ENCODE peak calls at places on chromosomes 5 and 9, in seven cellular contexts. N is HEK293T; W is CD8-positive, alpha-beta T cell; L is T1000; Y is EH; U is HFFc6; Q is HFF-Myc. Z is an unnamed sample.

GRCh38 chr5:139637438-139638089 is 10.6 kb upstream of the CXXC5 start:
- DNase-seq in N (peak), W (no peak), L (no peak), Y (peak), U (peak), Q (no peak), Z (peak)

GRCh38 chr5:15243301-15244020 is 256.5 kb upstream of the FBXL7 start:
- DNase-seq in N (no peak), W (no peak), L (no peak), Y (no peak), U (no peak), Q (no peak), Z (no peak)

GRCh38 chr9:124782661-124783574 is 6.0 kb downstream of the OLFML2A start:
- DNase-seq in N (no peak), W (no peak), L (no peak), Y (no peak), U (no peak), Q (no peak), Z (no peak)

GRCh38 chr5:82987188-82987587 is 90.0 kb downstream of the TMEM167A start:
- DNase-seq in N (no peak), W (no peak), L (no peak), Y (no peak), U (no peak), Q (no peak), Z (no peak)

GRCh38 chr5:176589039-176589769 is 20.8 kb downstream of the GPRIN1 start:
- DNase-seq in N (no peak), W (no peak), L (no peak), Y (no peak), U (no peak), Q (no peak), Z (no peak)

GRCh38 chr5:55997742-55998351 is 3.1 kb upstream of the IL6ST start:
- DNase-seq in N (no peak), W (no peak), L (no peak), Y (peak), U (peak), Q (no peak), Z (no peak)

GRCh38 chr5:68007446-68007845 is 208.1 kb upstream of the PIK3R1 start:
- DNase-seq in N (no peak), W (no peak), L (no peak), Y (no peak), U (peak), Q (no peak), Z (no peak)

GRCh38 chr9:85079374-85079773 is 409.8 kb downstream of the NTRK2 start:
- DNase-seq in N (no peak), W (no peak), L (no peak), Y (no peak), U (no peak), Q (no peak), Z (no peak)

GRCh38 chr9:133188006-133188842 is 20.8 kb downstream of the OBP2B start:
- DNase-seq in N (peak), W (no peak), L (no peak), Y (peak), U (no peak), Q (no peak), Z (peak)

GRCh38 chr5:138944527-138945322 is 69.6 kb upstream of the LRRTM2 start:
- DNase-seq in N (no peak), W (no peak), L (no peak), Y (peak), U (no peak), Q (no peak), Z (no peak)

GRCh38 chr5:175853573-175854230 is 17.7 kb upstream of the CPLX2 start:
- DNase-seq in N (no peak), W (no peak), L (no peak), Y (no peak), U (no peak), Q (no peak), Z (no peak)

GRCh38 chr5:56172225-56172624 is 60.9 kb downstream of the ANKRD55 start:
- DNase-seq in N (no peak), W (no peak), L (no peak), Y (peak), U (no peak), Q (no peak), Z (no peak)

GRCh38 chr5:98309785-98310566 is 463.5 kb upstream of the RGMB start:
- DNase-seq in N (no peak), W (no peak), L (peak), Y (peak), U (peak), Q (peak), Z (no peak)

GRCh38 chr5:151587796-151588606 is 3.1 kb downstream of the FAT2 start:
- DNase-seq in N (no peak), W (no peak), L (no peak), Y (no peak), U (no peak), Q (no peak), Z (no peak)

GRCh38 chr9:132673355-132673754 is 3.1 kb downstream of the GTF3C4 start:
- DNase-seq in N (peak), W (no peak), L (no peak), Y (peak), U (peak), Q (peak), Z (no peak)

GRCh38 chr5:163357636-163358035 is 79.8 kb upstream of the CCNG1 start:
- DNase-seq in N (no peak), W (no peak), L (no peak), Y (no peak), U (no peak), Q (no peak), Z (no peak)

GRCh38 chr5:6183391-6184390 is 194.7 kb downstream of the MED10 start:
- DNase-seq in N (no peak), W (no peak), L (no peak), Y (no peak), U (no peak), Q (no peak), Z (no peak)

GRCh38 chr5:136279314-136279713 is 86.0 kb downstream of the TRPC7 start:
- DNase-seq in N (no peak), W (no peak), L (no peak), Y (no peak), U (no peak), Q (no peak), Z (no peak)

GRCh38 chr5:15452030-15452429 is 48.0 kb upstream of the FBXL7 start:
- DNase-seq in N (no peak), W (no peak), L (no peak), Y (no peak), U (no peak), Q (no peak), Z (no peak)

GRCh38 chr5:156803404-156803803 is 46.7 kb upstream of the PPP1R2B start:
- DNase-seq in N (no peak), W (no peak), L (no peak), Y (no peak), U (no peak), Q (no peak), Z (no peak)

GRCh38 chr9:14524881-14525515 is 168.2 kb downstream of the ZDHHC21 start:
- DNase-seq in N (no peak), W (no peak), L (no peak), Y (no peak), U (no peak), Q (no peak), Z (no peak)

GRCh38 chr5:1788828-1789227 is 10.8 kb downstream of the MRPL36 start:
- DNase-seq in N (no peak), W (no peak), L (no peak), Y (no peak), U (no peak), Q (no peak), Z (no peak)

GRCh38 chr5:76716456-76717157 is 681 bp downstream of the F2R start:
- DNase-seq in N (peak), W (no peak), L (no peak), Y (no peak), U (no peak), Q (no peak), Z (peak)

GRCh38 chr9:72813544-72813943 is 139.3 kb downstream of the ALDH1A1 start:
- DNase-seq in N (no peak), W (no peak), L (no peak), Y (no peak), U (no peak), Q (no peak), Z (no peak)

GRCh38 chr9:93270976-93271375 is 87.0 kb downstream of the WNK2 start:
- DNase-seq in N (no peak), W (no peak), L (no peak), Y (no peak), U (no peak), Q (no peak), Z (no peak)

GRCh38 chr5:80917596-80917995 is 42.6 kb upstream of the RASGRF2 start:
- DNase-seq in N (no peak), W (no peak), L (no peak), Y (no peak), U (no peak), Q (peak), Z (no peak)

GRCh38 chr9:105438136-105438839 is 9.5 kb upstream of the FSD1L start:
- DNase-seq in N (no peak), W (no peak), L (no peak), Y (peak), U (no peak), Q (no peak), Z (no peak)

GRCh38 chr5:120528609-120529008 is 64.5 kb downstream of the PRR16 start:
- DNase-seq in N (no peak), W (no peak), L (no peak), Y (peak), U (no peak), Q (no peak), Z (no peak)

GRCh38 chr9:71990466-71990865 is 69.9 kb downstream of the C9orf57 start:
- DNase-seq in N (no peak), W (no peak), L (peak), Y (peak), U (peak), Q (no peak), Z (peak)

GRCh38 chr5:14161825-14162556 is 18.8 kb downstream of the TRIO start:
- DNase-seq in N (no peak), W (no peak), L (no peak), Y (no peak), U (no peak), Q (no peak), Z (no peak)

GRCh38 chr5:142871056-142871879 is 101.1 kb downstream of the ARHGAP26 start:
- DNase-seq in N (no peak), W (no peak), L (no peak), Y (no peak), U (no peak), Q (no peak), Z (no peak)